ENCODE peak calls at places on chromosome X, in ten cellular contexts. F is AG04450, R is fibroblast of lung, V is LNCaP clone FGC, T is skeletal muscle cell, G is mesendoderm, L is stomach, O is AG10803, A is left ventricle myocardium inferior, D is tibial artery. H is an unnamed sample.

GRCh38 chrX:69493193-69493592 is 10.9 kb upstream of the NALF2 start:
- DNase-seq in D (no peak), L (peak), A (no peak), R (no peak), V (no peak), G (peak), O (no peak), T (no peak), F (no peak), H (peak)

GRCh38 chrX:38220024-38220935 is at the start of gene SRPX:
- DNase-seq in F (no peak), O (peak), V (no peak), A (peak), L (peak), G (peak), D (peak), T (no peak), R (peak), H (peak)

GRCh38 chrX:96987228-96987627 is 103.5 kb downstream of the RPA4 start:
- DNase-seq in T (peak), V (no peak), R (peak), O (peak), G (no peak), D (no peak), A (no peak), L (no peak), F (no peak), H (no peak)

GRCh38 chrX:2502668-2503519 is 2.1 kb upstream of the DHRSX start:
- DNase-seq in F (no peak), A (no peak), G (no peak), D (no peak), L (peak), T (no peak), O (peak), R (no peak), V (no peak), H (peak)

GRCh38 chrX:30690330-30690729 is 37.1 kb downstream of the GK start:
- DNase-seq in L (no peak), R (peak), G (no peak), A (no peak), D (no peak), F (no peak), V (no peak), O (peak), T (no peak), H (no peak)

GRCh38 chrX:87900320-87900908 is 382.8 kb downstream of the KLHL4 start:
- DNase-seq in D (no peak), F (no peak), L (no peak), O (no peak), A (no peak), G (no peak), R (no peak), T (no peak), V (no peak), H (peak)

GRCh38 chrX:110462957-110463356 is 104.3 kb downstream of the RTL9 start:
- DNase-seq in G (no peak), T (no peak), V (no peak), R (no peak), L (no peak), A (no peak), D (no peak), F (no peak), O (no peak), H (no peak)

GRCh38 chrX:5042563-5042962 is 1186.1 kb downstream of the NLGN4X start:
- DNase-seq in G (no peak), O (no peak), A (no peak), D (no peak), R (no peak), T (no peak), V (no peak), L (no peak), F (no peak), H (no peak)

GRCh38 chrX:130110379-130111219 is at the start of gene ELF4:
- DNase-seq in L (peak), O (peak), F (no peak), D (peak), A (peak), T (no peak), R (peak), G (peak), V (no peak), H (no peak)

GRCh38 chrX:72573158-72573511 is 492 bp upstream of the HDAC8 start:
- DNase-seq in L (no peak), T (no peak), A (no peak), O (no peak), V (no peak), F (no peak), G (no peak), R (no peak), D (no peak), H (no peak)
- H3K4me3 ChIP-seq in L (peak), T (peak), A (peak), O (peak), V (peak), F (peak), G (no peak), R (peak), D (peak), H (peak)

GRCh38 chrX:115234220-115234557 is 293 bp upstream of the LRCH2 start:
- DNase-seq in F (no peak), A (no peak), R (peak), V (no peak), O (peak), G (no peak), T (peak), L (no peak), D (no peak), H (no peak)
- H3K4me3 ChIP-seq in F (peak), A (peak), R (peak), V (no peak), O (peak), G (no peak), T (peak), L (peak), D (peak), H (peak)

GRCh38 chrX:17376381-17377046 is 1.5 kb downstream of the NHS start:
- DNase-seq in A (no peak), V (no peak), F (no peak), O (no peak), T (no peak), D (peak), G (peak), R (peak), L (no peak), H (no peak)
- H3K4me3 ChIP-seq in A (peak), V (peak), F (peak), O (peak), T (peak), D (peak), G (peak), R (peak), L (peak), H (no peak)

GRCh38 chrX:153921511-153922285 is 4.4 kb downstream of the ARHGAP4 start:
- DNase-seq in A (no peak), T (no peak), D (no peak), V (no peak), F (no peak), G (no peak), L (no peak), R (no peak), O (no peak), H (peak)

GRCh38 chrX:153920546-153920945 is 5.5 kb downstream of the ARHGAP4 start:
- DNase-seq in L (no peak), G (no peak), A (no peak), F (no peak), T (no peak), O (no peak), D (no peak), R (no peak), V (no peak), H (no peak)

GRCh38 chrX:153921070-153921469 is 5.0 kb downstream of the ARHGAP4 start:
- DNase-seq in A (no peak), L (no peak), O (no peak), F (no peak), T (no peak), R (no peak), G (no peak), V (no peak), D (no peak), H (no peak)

GRCh38 chrX:153922932-153923857 is 2.9 kb downstream of the ARHGAP4 start:
- DNase-seq in L (peak), F (peak), O (peak), D (peak), T (no peak), G (no peak), R (peak), V (no peak), A (peak), H (peak)

DNA sequence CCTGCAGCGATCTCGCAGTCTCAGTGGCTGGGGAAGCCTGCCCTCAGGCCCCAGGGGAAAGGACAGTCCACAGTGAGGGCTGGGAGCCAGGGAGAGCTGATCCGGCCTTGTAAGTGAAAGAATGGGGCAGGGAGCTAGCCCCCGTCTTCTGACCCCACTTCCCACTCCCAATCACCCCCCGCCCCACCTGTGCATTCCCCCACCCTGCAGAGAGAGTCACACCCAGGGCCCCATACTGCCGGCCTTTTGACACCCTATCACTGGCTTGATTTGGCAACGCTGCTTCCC is 3.8 kb downstream of the ARHGAP4 start:
- DNase-seq in T (no peak), V (no peak), A (no peak), D (no peak), R (no peak), O (no peak), L (no peak), F (no peak), G (no peak), H (no peak)
- H3K4me3 ChIP-seq in T (no peak), V (no peak), A (no peak), D (no peak), R (no peak), O (no peak), L (no peak), F (no peak), G (no peak), H (peak)

DNA sequence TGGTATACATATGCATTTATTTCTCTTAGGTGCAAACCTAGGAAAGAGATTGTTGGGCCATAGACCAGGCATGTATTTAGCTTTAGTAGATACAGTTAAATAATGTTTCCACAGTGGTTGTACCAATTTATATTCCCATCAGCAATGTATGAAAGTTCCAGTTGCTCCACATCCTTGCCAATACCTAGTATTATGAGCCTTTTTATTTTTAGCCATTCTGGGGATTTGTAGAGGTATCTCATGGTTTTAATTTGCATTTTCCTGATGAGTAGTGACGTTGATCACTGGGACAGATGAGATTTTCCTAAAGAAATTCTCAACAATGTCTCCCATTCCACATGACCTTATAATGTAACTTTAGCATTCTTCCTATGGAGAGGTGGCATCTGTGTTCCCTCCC is 56.9 kb downstream of the SUPT20HL2 start:
- DNase-seq in D (no peak), F (no peak), V (no peak), A (no peak), T (no peak), L (no peak), G (no peak), O (no peak), R (no peak), H (no peak)
- H3K4me3 ChIP-seq in D (no peak), F (no peak), V (no peak), A (no peak), T (no peak), L (no peak), G (no peak), O (no peak), R (no peak), H (no peak)

GRCh38 chrX:23554304-23554703 is 113.0 kb upstream of the PRDX4 start:
- DNase-seq in L (no peak), D (no peak), A (no peak), T (peak), G (peak), R (peak), V (peak), O (peak), F (peak), H (peak)

GRCh38 chrX:23557070-23557469 is 110.2 kb upstream of the PRDX4 start:
- DNase-seq in L (no peak), T (no peak), V (no peak), D (no peak), F (no peak), O (no peak), R (peak), G (no peak), A (no peak), H (no peak)

GRCh38 chrX:23548164-23548563 is 119.1 kb upstream of the PRDX4 start:
- DNase-seq in A (no peak), D (no peak), R (peak), O (no peak), G (no peak), F (no peak), T (peak), L (no peak), V (no peak), H (no peak)

GRCh38 chrX:23552289-23552688 is 115.0 kb upstream of the PRDX4 start:
- DNase-seq in V (no peak), T (no peak), O (no peak), G (no peak), L (no peak), R (no peak), A (no peak), F (no peak), D (no peak), H (no peak)
- H3K4me3 ChIP-seq in V (no peak), T (no peak), O (no peak), G (no peak), L (no peak), R (no peak), A (no peak), F (no peak), D (no peak), H (no peak)

GRCh38 chrX:131747173-131747572 is 203.3 kb downstream of the OR13H1 start:
- DNase-seq in L (peak), G (no peak), T (no peak), A (no peak), F (no peak), R (peak), O (no peak), D (no peak), V (peak), H (no peak)

DNA sequence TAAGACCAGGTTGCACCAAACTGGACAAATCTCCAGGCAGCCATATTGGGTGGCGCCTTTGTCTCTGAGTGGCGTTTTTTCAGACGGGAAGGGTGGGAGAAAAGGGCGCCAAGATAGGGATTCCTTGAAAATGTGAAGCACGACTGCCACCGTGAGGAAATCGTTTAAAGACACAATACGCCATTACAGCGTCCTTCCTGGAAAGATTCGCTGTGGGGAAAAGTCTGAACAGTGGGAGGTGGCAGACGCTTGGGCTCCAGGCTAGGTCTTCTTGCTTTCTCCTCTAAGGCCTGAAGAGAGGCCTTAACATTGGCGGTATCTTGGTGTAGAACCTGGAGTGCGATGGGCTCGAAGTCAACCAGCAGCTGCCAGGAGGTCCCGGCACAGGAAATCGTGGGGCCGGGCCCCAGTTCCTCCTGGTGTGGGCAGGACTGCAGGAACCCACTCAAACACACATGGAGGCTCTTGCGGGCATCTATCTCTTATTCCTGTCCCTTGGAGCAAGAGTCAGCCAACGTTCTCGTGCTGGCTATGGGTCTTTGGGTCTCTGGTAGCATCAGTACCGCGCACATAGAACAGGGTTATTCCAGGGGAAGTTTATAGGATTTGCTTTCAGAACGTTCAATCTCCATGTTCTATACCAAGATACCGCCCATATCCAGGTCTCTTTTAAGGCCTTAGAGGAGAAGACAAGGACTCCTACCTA is 208.8 kb downstream of the OR13H1 start:
- DNase-seq in G (no peak), L (peak), O (no peak), R (peak), A (no peak), D (no peak), T (no peak), F (no peak), V (no peak), H (no peak)
- H3K4me3 ChIP-seq in G (no peak), L (no peak), O (no peak), R (no peak), A (no peak), D (no peak), T (no peak), F (no peak), V (no peak), H (no peak)

GRCh38 chrX:40268126-40268525 is 170.4 kb upstream of the BCOR start:
- DNase-seq in L (no peak), A (no peak), F (no peak), T (no peak), G (no peak), O (peak), V (no peak), R (no peak), D (no peak), H (no peak)
- H3K4me3 ChIP-seq in L (no peak), A (no peak), F (no peak), T (no peak), G (no peak), O (no peak), V (no peak), R (no peak), D (no peak), H (peak)

GRCh38 chrX:153828723-153829548 is 1.4 kb downstream of the PDZD4 start:
- DNase-seq in L (no peak), G (peak), R (no peak), O (peak), A (no peak), V (no peak), T (no peak), D (no peak), F (no peak), H (peak)
- H3K4me3 ChIP-seq in L (peak), G (peak), R (no peak), O (no peak), A (peak), V (no peak), T (no peak), D (peak), F (no peak), H (peak)